ENCODE peak calls at places on chromosomes 12 and 14, in nine cellular contexts. J is suprapubic skin; U is PC-3; X is SIG-M5; D is activated naive CD8-positive, alpha-beta T cell treated with anti-CD3 and anti-CD28 coated beads for 36 hours; K is naive thymus-derived CD4-positive, alpha-beta T cell; W is GM20000; M is substantia nigra; F is NCI-H460. S is an unnamed sample.

GRCh38 chr12:132275110-132275531 is 54.3 kb downstream of the GALNT9 start:
- DNase-seq in J (no peak), U (peak), X (no peak), D (no peak), K (no peak), W (no peak), M (no peak), F (peak), S (peak)

GRCh38 chr14:87935895-87936294 is 57.1 kb downstream of the GALC start:
- DNase-seq in J (no peak), U (no peak), X (no peak), D (no peak), K (no peak), W (no peak), M (no peak), F (no peak), S (no peak)

GRCh38 chr14:92651793-92652382 is 96.5 kb downstream of the LGMN start:
- DNase-seq in J (no peak), U (no peak), X (no peak), D (peak), K (no peak), W (peak), M (no peak), F (no peak), S (no peak)

GRCh38 chr14:32602699-32603098 is 273.6 kb downstream of the AKAP6 start:
- DNase-seq in J (no peak), U (no peak), X (no peak), D (no peak), K (no peak), W (no peak), M (no peak), F (no peak), S (peak)

GRCh38 chr14:32940066-32940651 is 1.5 kb downstream of the NPAS3 start:
- DNase-seq in J (no peak), U (peak), X (no peak), D (no peak), K (no peak), W (no peak), M (no peak), F (no peak), S (no peak)

GRCh38 chr12:54593716-54594115 is 5.3 kb upstream of the PPP1R1A start:
- DNase-seq in J (no peak), U (no peak), X (no peak), D (no peak), K (no peak), W (no peak), M (no peak), F (no peak), S (no peak)

GRCh38 chr12:124564232-124564958 is 3.0 kb downstream of the NCOR2 start:
- DNase-seq in J (peak), U (no peak), X (no peak), D (no peak), K (no peak), W (peak), M (no peak), F (no peak), S (no peak)

GRCh38 chr14:91317381-91318313 is 73.1 kb upstream of the GPR68 start:
- DNase-seq in J (peak), U (peak), X (no peak), D (peak), K (peak), W (no peak), M (no peak), F (no peak), S (peak)

GRCh38 chr14:54364555-54365415 is 32.0 kb upstream of the CDKN3 start:
- DNase-seq in J (peak), U (peak), X (no peak), D (no peak), K (no peak), W (no peak), M (no peak), F (no peak), S (no peak)

GRCh38 chr12:42564540-42564939 is 25.0 kb downstream of the PRICKLE1 start:
- DNase-seq in J (no peak), U (no peak), X (no peak), D (no peak), K (no peak), W (no peak), M (no peak), F (no peak), S (no peak)

GRCh38 chr12:39902823-39903222 is 203.1 kb downstream of the SLC2A13 start:
- DNase-seq in J (no peak), U (no peak), X (no peak), D (no peak), K (no peak), W (no peak), M (no peak), F (no peak), S (no peak)

GRCh38 chr14:104171948-104172347 is 33.6 kb downstream of the KIF26A start:
- DNase-seq in J (no peak), U (no peak), X (no peak), D (no peak), K (no peak), W (no peak), M (no peak), F (no peak), S (no peak)

S was measured in Jurkat, Clone E6-1.